ENCODE peak calls at places on chromosomes 3 and 15, in eight cellular contexts. C is CD4-positive, alpha-beta memory T cell; O is A549; Y is DND-41; N is foreskin keratinocyte; I is heart left ventricle; A is Peyer's patch; J is prostate gland. E is an unnamed sample.
A peak's percentile ranks its signal among the peaks of the same experiment; 100 is the strongest.

GRCh38 chr3:24533557-24534193 is 39.0 kb upstream of the THRB start:
- DNase-seq in C (no peak), Y (no peak), O (no peak), I (no peak), A (no peak), J (no peak), N (no peak), E (no peak)

GRCh38 chr15:89399390-89400120 is 64.9 kb upstream of the POLG start:
- DNase-seq in A (peak; percentile 59), N (no peak), J (no peak), C (no peak), Y (no peak), I (no peak), O (peak; percentile 90), E (no peak)

GRCh38 chr3:141699907-141700306 is 38.2 kb upstream of the RNF7 start:
- DNase-seq in A (no peak), J (no peak), C (no peak), O (no peak), I (no peak), Y (no peak), N (no peak), E (no peak)

GRCh38 chr15:75025548-75026260 is 2.3 kb downstream of the PPCDC start:
- DNase-seq in A (no peak), I (no peak), N (no peak), C (no peak), O (no peak), Y (no peak), J (no peak), E (no peak)

GRCh38 chr3:194986208-194987043 is 284.5 kb downstream of the XXYLT1 start:
- DNase-seq in A (no peak), Y (no peak), N (peak; percentile 83), O (no peak), C (no peak), I (no peak), J (no peak), E (peak; percentile 94)

GRCh38 chr15:66879968-66880367 is 177.9 kb downstream of the SMAD6 start:
- DNase-seq in Y (no peak), I (peak; percentile 15), A (no peak), N (no peak), C (no peak), O (no peak), J (no peak), E (no peak)

GRCh38 chr3:63766261-63766660 is 52.8 kb upstream of the C3orf49 start:
- DNase-seq in N (no peak), I (no peak), C (no peak), Y (no peak), O (no peak), J (no peak), A (no peak), E (no peak)

GRCh38 chr15:79035111-79035601 is 55.4 kb downstream of the RASGRF1 start:
- DNase-seq in N (no peak), C (no peak), J (no peak), I (no peak), Y (no peak), O (no peak), A (no peak), E (no peak)

GRCh38 chr3:194572944-194573491 is 60.2 kb downstream of the TMEM44 start:
- DNase-seq in I (no peak), C (no peak), N (no peak), A (no peak), Y (no peak), O (no peak), J (no peak), E (no peak)

GRCh38 chr3:7385635-7386034 is 524.7 kb downstream of the GRM7 start:
- DNase-seq in A (no peak), N (no peak), C (no peak), O (no peak), I (no peak), J (no peak), Y (no peak), E (no peak)

GRCh38 chr15:26729581-26729980 is 43.3 kb downstream of the GABRB3 start:
- DNase-seq in O (no peak), A (no peak), I (no peak), N (no peak), C (no peak), Y (no peak), J (no peak), E (no peak)

GRCh38 chr3:14620512-14620911 is 31.1 kb upstream of the CCDC174 start:
- DNase-seq in O (no peak), A (no peak), C (no peak), J (no peak), N (no peak), Y (no peak), I (no peak), E (no peak)

GRCh38 chr15:98570119-98570518 is 78.2 kb upstream of the IGF1R start:
- DNase-seq in I (no peak), J (no peak), Y (no peak), A (no peak), N (no peak), C (no peak), O (no peak), E (no peak)

GRCh38 chr15:76994971-76995945 is at the start of gene PSTPIP1:
- DNase-seq in O (no peak), A (peak; percentile 83), J (no peak), Y (peak; percentile 70), I (peak; percentile 49), C (peak; percentile 74), N (peak; percentile 32), E (no peak)

GRCh38 chr3:121998030-121998580 is 23.9 kb downstream of the ILDR1 start:
- DNase-seq in Y (no peak), O (no peak), N (no peak), I (no peak), J (no peak), C (no peak), A (no peak), E (no peak)
- H3K4me1 ChIP-seq in Y (no peaks in the 10 kb centered on the region), O (no peaks in the 10 kb centered on the region), N (peaks cover 32% of the 10 kb centered on the region), I (no peaks in the 10 kb centered on the region), J (peaks cover 4% of the 10 kb centered on the region), C (no peaks in the 10 kb centered on the region), A (no peaks in the 10 kb centered on the region), E (peaks cover 12% of the 10 kb centered on the region)

GRCh38 chr3:72448858-72449257 is 399.4 kb downstream of the SHQ1 start:
- DNase-seq in C (no peak), N (peak; percentile 9), O (no peak), J (no peak), A (no peak), Y (no peak), I (no peak), E (peak; percentile 2)

GRCh38 chr3:72449551-72449950 is 398.7 kb downstream of the SHQ1 start:
- DNase-seq in C (no peak), A (no peak), O (no peak), I (no peak), Y (no peak), N (no peak), J (no peak), E (no peak)

GRCh38 chr3:72452745-72453144 is 395.5 kb downstream of the SHQ1 start:
- DNase-seq in Y (no peak), J (no peak), C (no peak), I (no peak), N (no peak), O (no peak), A (no peak), E (no peak)

GRCh38 chr3:72453686-72454085 is 394.6 kb downstream of the SHQ1 start:
- DNase-seq in I (no peak), C (no peak), N (no peak), J (no peak), A (no peak), Y (no peak), O (no peak), E (no peak)

DNA sequence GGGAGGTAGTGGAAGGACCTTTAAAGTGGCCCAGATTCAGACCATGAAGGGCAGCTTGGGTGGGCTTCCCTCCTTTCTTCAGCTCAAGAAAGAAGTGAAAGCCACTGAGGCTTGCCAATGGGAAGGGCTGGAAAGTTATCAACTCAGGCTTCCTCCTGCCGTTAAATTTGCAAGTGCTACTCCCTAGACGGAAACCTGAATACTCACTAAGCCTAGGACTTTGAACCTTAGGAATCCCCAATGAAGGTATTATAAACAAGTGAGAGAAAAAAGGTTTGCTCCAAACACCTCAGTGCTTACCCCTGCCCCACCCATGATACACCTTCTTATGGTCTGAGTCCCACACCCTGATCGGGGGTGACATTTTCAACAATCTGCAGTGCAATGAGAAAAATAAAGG is 396.4 kb downstream of the SHQ1 start:
- DNase-seq in C (no peak), Y (no peak), O (no peak), A (no peak), J (no peak), I (no peak), N (no peak), E (no peak)
- H3K4me1 ChIP-seq in C (peaks cover 7% of the 10 kb centered on the region), Y (peaks cover 7% of the 10 kb centered on the region), O (peaks cover 4% of the 10 kb centered on the region), A (no peaks in the 10 kb centered on the region), J (no peaks in the 10 kb centered on the region), I (no peaks in the 10 kb centered on the region), N (no peaks in the 10 kb centered on the region), E (peaks cover 8% of the 10 kb centered on the region)

GRCh38 chr3:132343018-132343612 is 25.9 kb downstream of the ACP3 start:
- DNase-seq in I (peak; percentile 28), J (peak; percentile 52), C (peak; percentile 10), A (no peak), N (no peak), O (peak; percentile 8), Y (peak; percentile 28), E (peak; percentile 51)
- H3K4me1 ChIP-seq in I (no peaks in the 10 kb centered on the region), J (no peaks in the 10 kb centered on the region), C (no peaks in the 10 kb centered on the region), A (no peaks in the 10 kb centered on the region), N (peaks cover 20% of the 10 kb centered on the region), O (peaks cover 5% of the 10 kb centered on the region), Y (no peaks in the 10 kb centered on the region), E (peaks cover 44% of the 10 kb centered on the region)

DNA sequence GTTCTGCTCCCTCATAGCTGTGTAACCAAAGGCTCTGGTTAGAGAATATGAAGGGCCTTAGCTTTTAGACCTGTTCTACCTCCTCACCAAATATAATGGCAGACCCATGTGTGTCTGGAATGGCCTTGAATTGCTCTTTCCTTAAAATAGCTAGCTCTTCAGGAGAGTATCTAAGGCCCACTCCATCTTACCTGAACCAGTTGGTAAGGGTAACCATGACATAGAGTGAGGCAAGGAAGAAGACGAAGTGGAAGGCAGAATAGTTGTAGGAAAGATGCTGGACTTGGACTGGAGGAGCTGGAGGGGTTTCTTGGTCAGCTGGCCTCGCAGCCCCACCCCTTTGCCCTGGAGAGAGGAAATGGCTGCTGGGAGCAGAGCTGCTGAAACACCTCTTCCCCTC is 3.1 kb downstream of the SERF2 start:
- DNase-seq in I (no peak), O (no peak), Y (no peak), N (no peak), A (no peak), C (no peak), J (no peak), E (no peak)
- H3K4me1 ChIP-seq in I (peaks cover 34% of the 10 kb centered on the region), O (peaks cover 31% of the 10 kb centered on the region), Y (peaks cover 41% of the 10 kb centered on the region), N (no peaks in the 10 kb centered on the region), A (peaks cover 5% of the 10 kb centered on the region), C (peaks cover 52% of the 10 kb centered on the region), J (peaks cover 37% of the 10 kb centered on the region), E (peaks cover 13% of the 10 kb centered on the region)

DNA sequence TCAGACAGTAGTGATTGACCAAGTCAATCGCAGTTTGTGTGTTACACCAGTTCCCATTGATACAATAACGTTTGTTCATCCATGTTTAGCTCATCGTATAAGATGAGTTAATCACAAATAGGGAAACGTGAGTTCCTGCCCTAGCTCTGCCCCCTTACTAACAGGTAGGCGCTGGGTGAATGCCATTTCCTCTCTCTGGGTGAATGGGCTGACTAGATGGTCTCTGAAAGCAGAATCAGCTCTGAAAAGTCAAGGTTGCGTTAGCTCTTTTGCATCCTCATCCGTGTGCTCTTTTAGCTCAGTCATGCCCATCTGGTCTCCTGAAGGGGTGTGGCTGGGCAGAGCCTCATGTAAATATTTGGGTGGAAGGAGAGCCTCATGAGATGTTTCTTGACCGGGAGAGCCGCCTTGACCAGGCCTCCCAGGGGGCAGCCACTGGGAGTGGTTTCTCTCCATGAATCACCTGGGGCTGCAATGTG is 108.2 kb upstream of the RASGRP1 start:
- DNase-seq in I (no peak), C (no peak), O (no peak), Y (no peak), N (no peak), A (peak; percentile 59), J (no peak), E (no peak)
- H3K4me1 ChIP-seq in I (no peaks in the 10 kb centered on the region), C (peaks cover 72% of the 10 kb centered on the region), O (no peaks in the 10 kb centered on the region), Y (peaks cover 19% of the 10 kb centered on the region), N (no peaks in the 10 kb centered on the region), A (no peaks in the 10 kb centered on the region), J (no peaks in the 10 kb centered on the region), E (no peaks in the 10 kb centered on the region)

E was measured in PC-9.